ENCODE peak calls at places on chromosomes 4 and X, in nine cellular contexts. One of them, this sample, is unnamed.

GRCh38 chrX:69262036-69262905 is 97.0 kb upstream of the PJA1 start:
- DNase-seq in activated naive CD4-positive, alpha-beta T cell treated with anti-CD3 and anti-CD28 coated beads for 36 hours: no peak
- DNase-seq in NCI-H510A: no peak
- DNase-seq in CD8-positive, alpha-beta memory T cell: no peak
- DNase-seq in heart right ventricle: no peak
- DNase-seq in islet precursor cell: no peak
- DNase-seq in sciatic nerve: no peak
- DNase-seq in activated CD4-positive, CD25-positive, alpha-beta regulatory T cell treated with anti-CD3 and anti-CD28 coated beads, Interleukin-2, amount 50 U/mL, for 16 hours: no peak
- DNase-seq in germinal center: no peak
- DNase-seq in this sample: no peak

GRCh38 chr4:170887396-170887795 is 797.6 kb upstream of the AADAT start:
- DNase-seq in activated naive CD4-positive, alpha-beta T cell treated with anti-CD3 and anti-CD28 coated beads for 36 hours: no peak
- DNase-seq in NCI-H510A: no peak
- DNase-seq in CD8-positive, alpha-beta memory T cell: no peak
- DNase-seq in heart right ventricle: no peak
- DNase-seq in islet precursor cell: no peak
- DNase-seq in sciatic nerve: no peak
- DNase-seq in activated CD4-positive, CD25-positive, alpha-beta regulatory T cell treated with anti-CD3 and anti-CD28 coated beads, Interleukin-2, amount 50 U/mL, for 16 hours: no peak
- DNase-seq in germinal center: no peak
- DNase-seq in this sample: peak

GRCh38 chr4:174193438-174194015 is 89.9 kb downstream of the FBXO8 start:
- DNase-seq in activated naive CD4-positive, alpha-beta T cell treated with anti-CD3 and anti-CD28 coated beads for 36 hours: no peak
- DNase-seq in NCI-H510A: no peak
- DNase-seq in CD8-positive, alpha-beta memory T cell: no peak
- DNase-seq in heart right ventricle: no peak
- DNase-seq in islet precursor cell: no peak
- DNase-seq in sciatic nerve: no peak
- DNase-seq in activated CD4-positive, CD25-positive, alpha-beta regulatory T cell treated with anti-CD3 and anti-CD28 coated beads, Interleukin-2, amount 50 U/mL, for 16 hours: no peak
- DNase-seq in germinal center: no peak
- DNase-seq in this sample: no peak

GRCh38 chr4:37715889-37716402 is 29.8 kb upstream of the RELL1 start:
- DNase-seq in activated naive CD4-positive, alpha-beta T cell treated with anti-CD3 and anti-CD28 coated beads for 36 hours: peak
- DNase-seq in NCI-H510A: no peak
- DNase-seq in CD8-positive, alpha-beta memory T cell: no peak
- DNase-seq in heart right ventricle: peak
- DNase-seq in islet precursor cell: no peak
- DNase-seq in sciatic nerve: no peak
- DNase-seq in activated CD4-positive, CD25-positive, alpha-beta regulatory T cell treated with anti-CD3 and anti-CD28 coated beads, Interleukin-2, amount 50 U/mL, for 16 hours: no peak
- DNase-seq in germinal center: no peak
- DNase-seq in this sample: peak

GRCh38 chr4:1039493-1040343 is 28.3 kb downstream of the FGFRL1 start:
- DNase-seq in activated naive CD4-positive, alpha-beta T cell treated with anti-CD3 and anti-CD28 coated beads for 36 hours: no peak
- DNase-seq in NCI-H510A: no peak
- DNase-seq in CD8-positive, alpha-beta memory T cell: no peak
- DNase-seq in heart right ventricle: no peak
- DNase-seq in islet precursor cell: peak
- DNase-seq in sciatic nerve: no peak
- DNase-seq in activated CD4-positive, CD25-positive, alpha-beta regulatory T cell treated with anti-CD3 and anti-CD28 coated beads, Interleukin-2, amount 50 U/mL, for 16 hours: no peak
- DNase-seq in germinal center: no peak
- DNase-seq in this sample: peak

GRCh38 chr4:152106781-152107321 is 346.0 kb upstream of the GATB start:
- DNase-seq in activated naive CD4-positive, alpha-beta T cell treated with anti-CD3 and anti-CD28 coated beads for 36 hours: no peak
- DNase-seq in NCI-H510A: no peak
- DNase-seq in CD8-positive, alpha-beta memory T cell: no peak
- DNase-seq in heart right ventricle: no peak
- DNase-seq in islet precursor cell: no peak
- DNase-seq in sciatic nerve: no peak
- DNase-seq in activated CD4-positive, CD25-positive, alpha-beta regulatory T cell treated with anti-CD3 and anti-CD28 coated beads, Interleukin-2, amount 50 U/mL, for 16 hours: no peak
- DNase-seq in germinal center: no peak
- DNase-seq in this sample: no peak

GRCh38 chr4:60865238-60865637 is 334.9 kb upstream of the ADGRL3 start:
- DNase-seq in activated naive CD4-positive, alpha-beta T cell treated with anti-CD3 and anti-CD28 coated beads for 36 hours: no peak
- DNase-seq in NCI-H510A: no peak
- DNase-seq in CD8-positive, alpha-beta memory T cell: no peak
- DNase-seq in heart right ventricle: no peak
- DNase-seq in islet precursor cell: peak
- DNase-seq in sciatic nerve: no peak
- DNase-seq in activated CD4-positive, CD25-positive, alpha-beta regulatory T cell treated with anti-CD3 and anti-CD28 coated beads, Interleukin-2, amount 50 U/mL, for 16 hours: no peak
- DNase-seq in germinal center: no peak
- DNase-seq in this sample: peak

GRCh38 chr4:55172694-55173287 is 47.4 kb upstream of the KDR start:
- DNase-seq in activated naive CD4-positive, alpha-beta T cell treated with anti-CD3 and anti-CD28 coated beads for 36 hours: no peak
- DNase-seq in NCI-H510A: no peak
- DNase-seq in CD8-positive, alpha-beta memory T cell: no peak
- DNase-seq in heart right ventricle: peak
- DNase-seq in islet precursor cell: no peak
- DNase-seq in sciatic nerve: no peak
- DNase-seq in activated CD4-positive, CD25-positive, alpha-beta regulatory T cell treated with anti-CD3 and anti-CD28 coated beads, Interleukin-2, amount 50 U/mL, for 16 hours: no peak
- DNase-seq in germinal center: no peak
- DNase-seq in this sample: peak

GRCh38 chr4:47686294-47686872 is 151.5 kb downstream of the CORIN start:
- DNase-seq in activated naive CD4-positive, alpha-beta T cell treated with anti-CD3 and anti-CD28 coated beads for 36 hours: peak
- DNase-seq in NCI-H510A: no peak
- DNase-seq in CD8-positive, alpha-beta memory T cell: peak
- DNase-seq in heart right ventricle: peak
- DNase-seq in islet precursor cell: peak
- DNase-seq in sciatic nerve: peak
- DNase-seq in activated CD4-positive, CD25-positive, alpha-beta regulatory T cell treated with anti-CD3 and anti-CD28 coated beads, Interleukin-2, amount 50 U/mL, for 16 hours: peak
- DNase-seq in germinal center: peak
- DNase-seq in this sample: peak

GRCh38 chr4:71785957-71786356 is 2.1 kb upstream of the GC start:
- DNase-seq in activated naive CD4-positive, alpha-beta T cell treated with anti-CD3 and anti-CD28 coated beads for 36 hours: no peak
- DNase-seq in NCI-H510A: no peak
- DNase-seq in CD8-positive, alpha-beta memory T cell: no peak
- DNase-seq in heart right ventricle: no peak
- DNase-seq in islet precursor cell: no peak
- DNase-seq in sciatic nerve: no peak
- DNase-seq in activated CD4-positive, CD25-positive, alpha-beta regulatory T cell treated with anti-CD3 and anti-CD28 coated beads, Interleukin-2, amount 50 U/mL, for 16 hours: no peak
- DNase-seq in germinal center: no peak
- DNase-seq in this sample: no peak

GRCh38 chr4:17597517-17597916 is 16.9 kb upstream of the MED28 start:
- DNase-seq in activated naive CD4-positive, alpha-beta T cell treated with anti-CD3 and anti-CD28 coated beads for 36 hours: no peak
- DNase-seq in NCI-H510A: no peak
- DNase-seq in CD8-positive, alpha-beta memory T cell: no peak
- DNase-seq in heart right ventricle: no peak
- DNase-seq in islet precursor cell: peak
- DNase-seq in sciatic nerve: no peak
- DNase-seq in activated CD4-positive, CD25-positive, alpha-beta regulatory T cell treated with anti-CD3 and anti-CD28 coated beads, Interleukin-2, amount 50 U/mL, for 16 hours: no peak
- DNase-seq in germinal center: no peak
- DNase-seq in this sample: peak

GRCh38 chr4:153619811-153620210 is 64.3 kb upstream of the TLR2 start:
- DNase-seq in activated naive CD4-positive, alpha-beta T cell treated with anti-CD3 and anti-CD28 coated beads for 36 hours: no peak
- DNase-seq in NCI-H510A: no peak
- DNase-seq in CD8-positive, alpha-beta memory T cell: no peak
- DNase-seq in heart right ventricle: no peak
- DNase-seq in islet precursor cell: no peak
- DNase-seq in sciatic nerve: no peak
- DNase-seq in activated CD4-positive, CD25-positive, alpha-beta regulatory T cell treated with anti-CD3 and anti-CD28 coated beads, Interleukin-2, amount 50 U/mL, for 16 hours: no peak
- DNase-seq in germinal center: no peak
- DNase-seq in this sample: no peak

GRCh38 chrX:107710617-107711391 is 64.8 kb downstream of the TSC22D3 start:
- DNase-seq in activated naive CD4-positive, alpha-beta T cell treated with anti-CD3 and anti-CD28 coated beads for 36 hours: peak
- DNase-seq in NCI-H510A: no peak
- DNase-seq in CD8-positive, alpha-beta memory T cell: peak
- DNase-seq in heart right ventricle: peak
- DNase-seq in islet precursor cell: peak
- DNase-seq in sciatic nerve: no peak
- DNase-seq in activated CD4-positive, CD25-positive, alpha-beta regulatory T cell treated with anti-CD3 and anti-CD28 coated beads, Interleukin-2, amount 50 U/mL, for 16 hours: peak
- DNase-seq in germinal center: peak
- DNase-seq in this sample: peak

GRCh38 chrX:140572724-140573123 is 67.9 kb upstream of the SOX3 start:
- DNase-seq in activated naive CD4-positive, alpha-beta T cell treated with anti-CD3 and anti-CD28 coated beads for 36 hours: peak
- DNase-seq in NCI-H510A: no peak
- DNase-seq in CD8-positive, alpha-beta memory T cell: no peak
- DNase-seq in heart right ventricle: peak
- DNase-seq in islet precursor cell: peak
- DNase-seq in sciatic nerve: no peak
- DNase-seq in activated CD4-positive, CD25-positive, alpha-beta regulatory T cell treated with anti-CD3 and anti-CD28 coated beads, Interleukin-2, amount 50 U/mL, for 16 hours: no peak
- DNase-seq in germinal center: peak
- DNase-seq in this sample: peak

GRCh38 chr4:181796502-181796901 is 446.7 kb upstream of the TENM3 start:
- DNase-seq in activated naive CD4-positive, alpha-beta T cell treated with anti-CD3 and anti-CD28 coated beads for 36 hours: no peak
- DNase-seq in NCI-H510A: no peak
- DNase-seq in CD8-positive, alpha-beta memory T cell: no peak
- DNase-seq in heart right ventricle: no peak
- DNase-seq in islet precursor cell: no peak
- DNase-seq in sciatic nerve: no peak
- DNase-seq in activated CD4-positive, CD25-positive, alpha-beta regulatory T cell treated with anti-CD3 and anti-CD28 coated beads, Interleukin-2, amount 50 U/mL, for 16 hours: no peak
- DNase-seq in germinal center: no peak
- DNase-seq in this sample: no peak

GRCh38 chr4:84750260-84750955 is 167.5 kb downstream of the CDS1 start:
- DNase-seq in activated naive CD4-positive, alpha-beta T cell treated with anti-CD3 and anti-CD28 coated beads for 36 hours: no peak
- DNase-seq in NCI-H510A: no peak
- DNase-seq in CD8-positive, alpha-beta memory T cell: no peak
- DNase-seq in heart right ventricle: no peak
- DNase-seq in islet precursor cell: no peak
- DNase-seq in sciatic nerve: no peak
- DNase-seq in activated CD4-positive, CD25-positive, alpha-beta regulatory T cell treated with anti-CD3 and anti-CD28 coated beads, Interleukin-2, amount 50 U/mL, for 16 hours: no peak
- DNase-seq in germinal center: peak
- DNase-seq in this sample: peak

GRCh38 chr4:71162386-71162785 is 168.9 kb downstream of the DCK start:
- DNase-seq in activated naive CD4-positive, alpha-beta T cell treated with anti-CD3 and anti-CD28 coated beads for 36 hours: no peak
- DNase-seq in NCI-H510A: no peak
- DNase-seq in CD8-positive, alpha-beta memory T cell: no peak
- DNase-seq in heart right ventricle: no peak
- DNase-seq in islet precursor cell: no peak
- DNase-seq in sciatic nerve: no peak
- DNase-seq in activated CD4-positive, CD25-positive, alpha-beta regulatory T cell treated with anti-CD3 and anti-CD28 coated beads, Interleukin-2, amount 50 U/mL, for 16 hours: no peak
- DNase-seq in germinal center: no peak
- DNase-seq in this sample: peak

GRCh38 chrX:125628435-125628834 is 308.8 kb downstream of the TEX13C start:
- DNase-seq in activated naive CD4-positive, alpha-beta T cell treated with anti-CD3 and anti-CD28 coated beads for 36 hours: no peak
- DNase-seq in NCI-H510A: no peak
- DNase-seq in CD8-positive, alpha-beta memory T cell: no peak
- DNase-seq in heart right ventricle: no peak
- DNase-seq in islet precursor cell: no peak
- DNase-seq in sciatic nerve: no peak
- DNase-seq in activated CD4-positive, CD25-positive, alpha-beta regulatory T cell treated with anti-CD3 and anti-CD28 coated beads, Interleukin-2, amount 50 U/mL, for 16 hours: no peak
- DNase-seq in germinal center: no peak
- DNase-seq in this sample: no peak